ENCODE peak calls at places on chromosomes 5 and 9, in four cellular contexts. Q, J, V and O are unnamed samples.

GRCh38 chr9:129412814-129413536 is 207.9 kb downstream of the C9orf50 start:
- DNase-seq in V (peak; percentile 61), Q (no peak), J (peak; percentile 70), O (peak; percentile 59)

GRCh38 chr9:96219615-96220257 is 82.2 kb downstream of the HSD17B3 start:
- DNase-seq in J (peak; percentile 75), Q (no peak), V (no peak), O (no peak)

GRCh38 chr9:116639251-116639741 is 47.8 kb upstream of the TRIM32 start:
- DNase-seq in J (no peak), V (no peak), Q (no peak), O (no peak)

GRCh38 chr9:114638441-114638840 is 19.2 kb downstream of the TEX53 start:
- DNase-seq in J (no peak), Q (no peak), V (no peak), O (no peak)

GRCh38 chr5:141349917-141350619 is at the start of gene PCDHGB1:
- DNase-seq in V (peak; percentile 46), Q (no peak), J (peak; percentile 44), O (peak; percentile 58)

GRCh38 chr9:137066096-137066861 is 4.1 kb downstream of the SAPCD2 start:
- DNase-seq in J (no peak), Q (no peak), V (no peak), O (no peak)

GRCh38 chr5:172910828-172911627 is 48.2 kb upstream of the RPL26L1 start:
- DNase-seq in V (peak; percentile 30), Q (peak; percentile 61), J (peak; percentile 22), O (no peak)

GRCh38 chr9:92438900-92439526 is 14.7 kb upstream of the OMD start:
- DNase-seq in Q (no peak), J (no peak), V (no peak), O (no peak)

GRCh38 chr5:173592050-173592669 is 24.3 kb downstream of the BOD1 start:
- DNase-seq in Q (no peak), J (peak; percentile 50), V (peak; percentile 19), O (no peak)

GRCh38 chr9:2623046-2623865 is 1.7 kb downstream of the VLDLR start:
- DNase-seq in J (no peak), Q (no peak), V (no peak), O (peak; percentile 16)

GRCh38 chr9:137128158-137129088 is 10.5 kb upstream of the GRIN1 start:
- DNase-seq in J (peak; percentile 18), V (no peak), Q (no peak), O (no peak)

GRCh38 chr9:37938121-37938906 is 34.4 kb upstream of the SLC25A51 start:
- DNase-seq in J (peak; percentile 30), V (no peak), Q (no peak), O (no peak)

GRCh38 chr9:2559212-2560152 is 62.1 kb upstream of the VLDLR start:
- DNase-seq in V (no peak), J (no peak), Q (no peak), O (no peak)

GRCh38 chr9:124420991-124421543 is 5.8 kb upstream of the PSMB7 start:
- DNase-seq in V (no peak), Q (no peak), J (no peak), O (no peak)

GRCh38 chr5:83436276-83436675 is 35.3 kb upstream of the VCAN start:
- DNase-seq in V (no peak), Q (no peak), J (no peak), O (no peak)

GRCh38 chr5:14582797-14583137 is 1.2 kb downstream of the OTULINL start:
- DNase-seq in V (no peak), J (no peak), Q (no peak), O (no peak)

GRCh38 chr5:8851101-8851500 is 694.8 kb downstream of the SEMA5A start:
- DNase-seq in Q (no peak), J (no peak), V (no peak), O (no peak)

GRCh38 chr5:52831776-52832511 is 44.2 kb downstream of the ITGA1 start:
- DNase-seq in Q (no peak), V (no peak), J (no peak), O (no peak)

GRCh38 chr5:127671218-127671617 is 22.3 kb downstream of the CTXN3 start:
- DNase-seq in Q (no peak), J (no peak), V (no peak), O (no peak)

GRCh38 chr9:127316586-127317383 is 52.2 kb downstream of the GARNL3 start:
- DNase-seq in V (no peak), J (no peak), Q (no peak), O (no peak)

GRCh38 chr9:36325081-36325828 is 67.0 kb upstream of the GNE start:
- DNase-seq in Q (no peak), J (no peak), V (peak; percentile 9), O (no peak)

GRCh38 chr5:129902806-129903205 is 1.5 kb upstream of the CHSY3 start:
- DNase-seq in V (no peak), Q (no peak), J (no peak), O (no peak)

GRCh38 chr5:135383803-135384495 is 15.1 kb downstream of the MACROH2A1 start:
- DNase-seq in V (no peak), Q (no peak), J (no peak), O (no peak)

GRCh38 chr9:134515026-134515821 is 126.4 kb upstream of the COL5A1 start:
- DNase-seq in J (no peak), V (no peak), Q (no peak), O (no peak)

GRCh38 chr5:130151239-130151638 is 247.0 kb downstream of the CHSY3 start:
- DNase-seq in Q (no peak), V (no peak), J (no peak), O (no peak)

GRCh38 chr9:91159664-91160121 is 202.0 kb downstream of the AUH start:
- DNase-seq in J (peak; percentile 15), V (no peak), Q (no peak), O (no peak)

GRCh38 chr9:34709196-34709978 is 549 bp downstream of the CCL21 start:
- DNase-seq in J (no peak), Q (no peak), V (no peak), O (no peak)

GRCh38 chr9:123005964-123006363 is 27.5 kb upstream of the GPR21 start:
- DNase-seq in V (no peak), Q (no peak), J (no peak), O (no peak)

GRCh38 chr5:169160405-169160901 is 140.5 kb downstream of the SLIT3 start:
- DNase-seq in Q (no peak), V (no peak), J (no peak), O (no peak)

GRCh38 chr5:146338774-146339714 is at the start of gene POU4F3:
- DNase-seq in Q (no peak), J (no peak), V (no peak), O (no peak)

GRCh38 chr9:34197756-34198711 is 19.2 kb downstream of the UBAP1 start:
- DNase-seq in Q (no peak), J (no peak), V (peak; percentile 52), O (no peak)

GRCh38 chr5:52648726-52649125 is 139.0 kb upstream of the ITGA1 start:
- DNase-seq in Q (no peak), J (no peak), V (no peak), O (no peak)

GRCh38 chr9:76399831-76400230 is 5.6 kb upstream of the RFK start:
- DNase-seq in J (no peak), Q (no peak), V (no peak), O (no peak)

GRCh38 chr5:14526493-14526892 is 55.1 kb upstream of the OTULINL start:
- DNase-seq in J (no peak), V (no peak), Q (no peak), O (no peak)

GRCh38 chr5:131265318-131265803 is 1.5 kb downstream of the CDC42SE2 start:
- DNase-seq in J (peak; percentile 22), Q (no peak), V (peak; percentile 27), O (no peak)

GRCh38 chr9:92964981-92965758 is 17.8 kb downstream of the FGD3 start:
- DNase-seq in J (no peak), V (peak; percentile 76), Q (no peak), O (no peak)

GRCh38 chr9:103902263-103902662 is 191.8 kb upstream of the SMC2 start:
- DNase-seq in J (no peak), Q (no peak), V (no peak), O (no peak)

GRCh38 chr5:67163863-67164595 is 32.6 kb downstream of the CD180 start:
- DNase-seq in Q (no peak), V (no peak), J (no peak), O (no peak)
- TF ChIP-seq SPI1 in Q (no peak), V (no peak), J (no peak), O (no peak)

DNA sequence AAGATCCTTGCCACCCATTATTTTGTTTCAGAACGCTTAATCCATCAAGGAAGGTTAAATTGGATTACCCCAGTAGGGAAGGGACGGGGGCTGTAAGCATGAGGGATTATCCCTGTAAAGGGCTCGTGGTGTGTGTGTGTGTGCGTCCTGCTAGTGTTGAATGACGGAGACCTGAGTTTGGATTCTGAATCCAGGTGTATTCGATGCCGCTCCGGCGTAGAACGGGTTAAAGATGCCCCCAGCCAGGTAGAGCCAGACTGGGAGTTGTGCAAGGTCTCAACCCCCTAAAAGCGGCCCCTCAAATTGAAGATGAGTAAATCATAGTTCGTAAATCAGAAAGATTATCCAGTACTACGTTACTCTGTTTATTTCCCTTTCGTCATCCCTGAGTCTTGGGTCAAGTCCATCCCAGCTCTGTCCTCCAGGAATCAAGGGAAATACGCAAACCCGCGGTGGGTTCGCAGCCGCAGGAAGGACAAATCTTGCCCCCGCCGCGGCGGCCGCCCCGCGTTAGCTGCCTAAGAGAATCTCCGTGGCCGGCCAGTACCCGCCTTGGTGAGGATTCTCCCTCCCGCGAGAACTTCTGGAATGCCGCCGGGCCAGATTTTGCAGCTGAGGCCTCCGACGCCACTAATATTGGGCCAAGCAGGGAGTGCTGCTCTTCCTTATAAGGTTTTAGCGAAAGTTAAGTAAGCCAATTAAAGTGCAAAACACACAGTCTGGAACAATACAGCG is 586 bp upstream of the MTAP start:
- DNase-seq in Q (no peak), V (no peak), J (no peak), O (no peak)
- TF ChIP-seq SPI1 in Q (no peak), V (no peak), J (no peak), O (no peak)

DNA sequence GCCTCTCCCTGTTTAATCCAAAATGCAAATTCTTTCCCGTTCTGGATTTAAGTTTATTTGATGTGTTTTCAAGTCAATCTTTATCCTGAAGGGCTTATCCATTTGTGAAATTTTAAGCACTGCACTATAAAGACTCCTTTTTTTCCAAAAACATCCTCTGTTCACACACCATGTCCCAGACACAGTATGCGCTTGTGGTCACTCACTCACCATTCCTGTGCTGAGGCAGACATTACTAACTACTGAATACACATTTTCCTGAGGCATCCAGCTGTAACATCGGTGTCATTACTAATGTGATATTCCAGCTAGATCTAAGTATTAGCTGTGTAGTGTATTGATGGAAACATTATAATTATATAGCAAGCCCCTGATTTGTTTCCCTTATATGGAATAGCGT is 298.4 kb downstream of the KCTD16 start:
- DNase-seq in J (no peak), Q (no peak), V (no peak), O (no peak)
- TF ChIP-seq SPI1 in J (no peak), Q (no peak), V (no peak), O (no peak)

GRCh38 chr5:1792842-1793266 is 6.8 kb downstream of the MRPL36 start:
- DNase-seq in V (peak; percentile 73), J (no peak), Q (peak; percentile 99), O (peak; percentile 68)
- TF ChIP-seq SPI1 in V (no peak), J (no peak), Q (no peak), O (no peak)

GRCh38 chr9:27261517-27262211 is 35.3 kb downstream of the EQTN start:
- DNase-seq in V (no peak), Q (no peak), J (no peak), O (no peak)
- TF ChIP-seq SPI1 in V (no peak), Q (no peak), J (no peak), O (no peak)

GRCh38 chr5:2491846-2492245 is 259.6 kb downstream of the IRX2 start:
- DNase-seq in V (no peak), Q (no peak), J (no peak), O (no peak)
- TF ChIP-seq SPI1 in V (no peak), Q (no peak), J (no peak), O (no peak)